ENCODE peak calls at places on chromosomes 1 and 21, in five cellular contexts. D, O, E, Y and U are unnamed samples.

GRCh38 chr1:84582802-84583587 is 8.8 kb upstream of the CTBS start:
- DNase-seq in Y (no peak), D (no peak), E (no peak), O (no peak), U (no peak)

GRCh38 chr1:115644109-115644508 is 2.3 kb downstream of the VANGL1 start:
- DNase-seq in E (no peak), O (no peak), D (no peak), Y (no peak), U (no peak)

GRCh38 chr1:12201343-12202189 is 28.3 kb upstream of the VPS13D start:
- DNase-seq in O (no peak), D (peak), E (no peak), Y (no peak), U (no peak)

GRCh38 chr21:31543191-31543590 is 116.3 kb upstream of the SOD1 start:
- DNase-seq in Y (no peak), D (no peak), E (no peak), O (peak), U (no peak)

GRCh38 chr1:116915182-116915611 is 5.5 kb downstream of the PTGFRN start:
- DNase-seq in Y (no peak), D (no peak), E (no peak), O (no peak), U (no peak)

GRCh38 chr1:76713535-76713934 is 153.7 kb upstream of the ST6GALNAC5 start:
- DNase-seq in O (no peak), E (no peak), Y (peak), D (peak), U (no peak)

GRCh38 chr1:27554777-27555699 is 48.9 kb downstream of the AHDC1 start:
- DNase-seq in E (no peak), O (no peak), Y (no peak), D (no peak), U (no peak)

GRCh38 chr1:115593365-115594259 is 48.2 kb upstream of the VANGL1 start:
- DNase-seq in Y (no peak), E (no peak), D (no peak), O (no peak), U (no peak)

GRCh38 chr1:6935379-6936307 is 150.4 kb downstream of the CAMTA1 start:
- DNase-seq in E (no peak), O (no peak), D (no peak), Y (no peak), U (no peak)

GRCh38 chr1:234309243-234309597 is 64.0 kb upstream of the COA6 start:
- DNase-seq in Y (no peak), D (no peak), E (no peak), O (no peak), U (no peak)

GRCh38 chr1:111707906-111708305 is 31.3 kb downstream of the INKA2 start:
- DNase-seq in D (no peak), O (no peak), Y (no peak), E (no peak), U (no peak)

GRCh38 chr1:155174334-155175280 is 958 bp downstream of the TRIM46 start:
- DNase-seq in O (no peak), D (peak), Y (no peak), E (peak), U (peak)

GRCh38 chr1:19957779-19958178 is 21.6 kb downstream of the PLA2G2A start:
- DNase-seq in O (no peak), Y (no peak), D (no peak), E (no peak), U (no peak)

GRCh38 chr1:53525595-53525994 is 66.4 kb downstream of the DMRTB1 start:
- DNase-seq in Y (no peak), E (no peak), O (no peak), D (no peak), U (no peak)

GRCh38 chr1:65247419-65248359 is 61.7 kb upstream of the DNAJC6 start:
- DNase-seq in O (peak), Y (no peak), D (no peak), E (no peak), U (no peak)

DNA sequence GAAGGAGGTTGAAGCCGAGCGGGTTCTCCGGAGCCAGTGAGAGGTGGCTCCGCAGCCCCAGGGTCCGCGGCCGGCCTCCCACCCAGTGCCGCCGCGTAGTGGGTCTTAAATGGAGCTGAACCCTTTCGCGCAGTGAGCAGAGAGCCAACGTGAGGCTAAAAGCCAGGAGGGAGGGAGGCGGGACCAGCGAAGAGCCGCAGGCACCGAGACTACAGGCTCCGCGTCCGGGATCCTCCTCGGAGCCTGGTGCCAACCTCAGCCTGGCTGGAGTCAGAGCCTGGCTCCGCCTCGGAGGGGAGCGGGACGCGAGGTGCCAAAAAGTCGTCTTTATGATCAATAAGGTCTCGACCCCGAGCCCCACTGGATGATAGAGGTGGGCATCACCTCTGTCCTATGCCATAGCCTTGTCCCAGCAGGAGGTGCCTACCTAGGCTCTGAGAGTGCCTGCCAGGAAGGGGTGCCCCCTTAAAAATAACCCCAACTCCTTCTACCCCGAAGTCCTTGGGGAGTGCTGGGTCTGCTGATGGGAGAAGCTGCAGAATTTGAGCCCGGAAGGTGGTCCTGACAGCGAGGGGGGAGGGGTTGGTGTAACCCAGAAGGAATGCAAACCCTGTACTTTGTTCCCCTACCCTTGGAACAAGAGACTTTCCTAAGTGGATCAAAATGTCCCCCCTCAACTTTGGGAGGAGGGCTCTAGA is 1.6 kb downstream of the IGSF21 start:
- DNase-seq in E (no peak), D (no peak), Y (no peak), O (no peak), U (no peak)
- TF ChIP-seq CTCF in E (no peak), D (no peak), Y (no peak), O (no peak), U (no peak)

DNA sequence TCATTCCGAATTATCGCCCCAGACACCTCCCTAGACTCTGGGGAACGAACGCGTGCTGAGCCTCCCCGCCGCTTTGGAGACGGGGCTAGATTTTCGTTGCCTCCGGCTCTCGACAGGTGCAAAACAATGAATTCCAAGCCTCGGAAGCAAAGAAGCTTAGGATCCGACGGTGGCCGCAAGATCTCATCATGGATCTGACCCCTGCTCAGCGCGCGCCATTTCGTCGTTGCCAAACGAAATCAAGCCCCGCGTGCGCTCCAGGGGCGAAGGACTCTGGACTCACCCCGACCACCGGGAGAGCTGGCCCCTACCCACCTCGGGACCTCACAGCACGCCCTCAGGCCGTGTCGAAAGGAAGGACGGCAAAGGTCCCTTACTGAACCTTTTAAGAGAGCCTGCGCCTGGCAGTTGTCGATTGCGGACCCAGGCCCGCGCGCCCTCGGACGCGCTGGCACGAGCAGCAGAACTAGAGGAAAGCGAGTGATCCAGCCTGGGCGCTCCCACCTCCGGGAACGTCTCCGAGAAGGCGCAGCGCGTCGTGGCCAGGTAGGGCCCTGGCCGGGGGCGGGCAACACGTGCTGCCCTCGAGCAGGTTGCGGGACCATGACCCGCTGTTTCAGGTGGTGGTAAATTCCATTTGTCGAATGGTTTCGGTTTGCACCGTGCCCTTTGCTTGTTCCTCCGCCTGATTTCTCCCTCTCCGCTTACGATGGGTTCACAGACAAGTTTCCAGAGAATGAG is 1.6 kb upstream of the RUNX3 start:
- DNase-seq in D (no peak), E (no peak), O (no peak), Y (no peak), U (no peak)
- TF ChIP-seq CTCF in D (no peak), E (no peak), O (no peak), Y (peak), U (no peak)

GRCh38 chr1:156465747-156466365 is 34.7 kb downstream of the MEF2D start:
- DNase-seq in O (no peak), Y (no peak), D (peak), E (no peak), U (no peak)
- TF ChIP-seq CTCF in O (peak), Y (peak), D (no peak), E (peak), U (no peak)

GRCh38 chr1:2326524-2326923 is 64.8 kb downstream of the MORN1 start:
- DNase-seq in O (no peak), Y (no peak), D (no peak), E (no peak), U (no peak)
- TF ChIP-seq CTCF in O (no peak), Y (no peak), D (no peak), E (no peak), U (no peak)

GRCh38 chr1:187626056-187626455 is 797.3 kb downstream of the PLA2G4A start:
- DNase-seq in O (no peak), Y (no peak), E (no peak), D (no peak), U (no peak)
- TF ChIP-seq CTCF in O (no peak), Y (no peak), E (no peak), D (no peak), U (no peak)